ENCODE peak calls at places on chromosomes 3 and 15, in eight cellular contexts. One of them, this sample, is unnamed.

GRCh38 chr3:34016925-34017592 is 218.6 kb downstream of the PDCD6IP start:
- DNase-seq in bronchial epithelial cell: peak; percentile 85
- DNase-seq in right cardiac atrium: no peak
- DNase-seq in ureter: no peak
- DNase-seq in nucleus accumbens: no peak
- DNase-seq in germinal center: no peak
- DNase-seq in GM20000: peak; percentile 28
- DNase-seq in activated CD4-positive, alpha-beta T cell treated with anti-CD3 and anti-CD28 coated beads for 48 hours: no peak
- DNase-seq in this sample: peak; percentile 10

GRCh38 chr3:165775824-165776223 is 61.4 kb downstream of the BCHE start:
- DNase-seq in right cardiac atrium: no peak
- DNase-seq in nucleus accumbens: no peak
- DNase-seq in bronchial epithelial cell: no peak
- DNase-seq in germinal center: no peak
- DNase-seq in activated CD4-positive, alpha-beta T cell treated with anti-CD3 and anti-CD28 coated beads for 48 hours: no peak
- DNase-seq in ureter: no peak
- DNase-seq in GM20000: no peak
- DNase-seq in this sample: no peak

GRCh38 chr3:153927107-153927506 is 194.1 kb upstream of the ARHGEF26 start:
- DNase-seq in activated CD4-positive, alpha-beta T cell treated with anti-CD3 and anti-CD28 coated beads for 48 hours: no peak
- DNase-seq in right cardiac atrium: no peak
- DNase-seq in GM20000: peak; percentile 7
- DNase-seq in ureter: no peak
- DNase-seq in germinal center: no peak
- DNase-seq in nucleus accumbens: no peak
- DNase-seq in bronchial epithelial cell: peak; percentile 69
- DNase-seq in this sample: peak; percentile 60

GRCh38 chr15:77066961-77067690 is 3.8 kb downstream of the TSPAN3 start:
- DNase-seq in right cardiac atrium: no peak
- DNase-seq in GM20000: no peak
- DNase-seq in nucleus accumbens: no peak
- DNase-seq in ureter: no peak
- DNase-seq in activated CD4-positive, alpha-beta T cell treated with anti-CD3 and anti-CD28 coated beads for 48 hours: no peak
- DNase-seq in germinal center: no peak
- DNase-seq in bronchial epithelial cell: peak; percentile 86
- DNase-seq in this sample: no peak

GRCh38 chr3:134339331-134339730 is 34.9 kb downstream of the AMOTL2 start:
- DNase-seq in right cardiac atrium: no peak
- DNase-seq in bronchial epithelial cell: no peak
- DNase-seq in activated CD4-positive, alpha-beta T cell treated with anti-CD3 and anti-CD28 coated beads for 48 hours: no peak
- DNase-seq in ureter: peak; percentile 37
- DNase-seq in nucleus accumbens: no peak
- DNase-seq in GM20000: no peak
- DNase-seq in germinal center: no peak
- DNase-seq in this sample: peak; percentile 0

GRCh38 chr15:22227961-22228762 is 147.8 kb downstream of the OR4M2 start:
- DNase-seq in germinal center: no peak
- DNase-seq in right cardiac atrium: no peak
- DNase-seq in ureter: no peak
- DNase-seq in activated CD4-positive, alpha-beta T cell treated with anti-CD3 and anti-CD28 coated beads for 48 hours: no peak
- DNase-seq in nucleus accumbens: no peak
- DNase-seq in bronchial epithelial cell: no peak
- DNase-seq in GM20000: no peak
- DNase-seq in this sample: no peak

GRCh38 chr3:154151969-154152368 is 30.8 kb downstream of the ARHGEF26 start:
- DNase-seq in bronchial epithelial cell: peak; percentile 73
- DNase-seq in GM20000: no peak
- DNase-seq in nucleus accumbens: no peak
- DNase-seq in ureter: no peak
- DNase-seq in germinal center: no peak
- DNase-seq in activated CD4-positive, alpha-beta T cell treated with anti-CD3 and anti-CD28 coated beads for 48 hours: no peak
- DNase-seq in right cardiac atrium: no peak
- DNase-seq in this sample: peak; percentile 80

GRCh38 chr3:115646027-115646690 is 22.8 kb downstream of the GAP43 start:
- DNase-seq in right cardiac atrium: no peak
- DNase-seq in germinal center: no peak
- DNase-seq in bronchial epithelial cell: no peak
- DNase-seq in GM20000: no peak
- DNase-seq in nucleus accumbens: no peak
- DNase-seq in activated CD4-positive, alpha-beta T cell treated with anti-CD3 and anti-CD28 coated beads for 48 hours: no peak
- DNase-seq in ureter: no peak
- DNase-seq in this sample: no peak

GRCh38 chr3:182238141-182238540 is 526.4 kb downstream of the SOX2 start:
- DNase-seq in nucleus accumbens: peak; percentile 38
- DNase-seq in bronchial epithelial cell: no peak
- DNase-seq in germinal center: no peak
- DNase-seq in ureter: no peak
- DNase-seq in activated CD4-positive, alpha-beta T cell treated with anti-CD3 and anti-CD28 coated beads for 48 hours: no peak
- DNase-seq in right cardiac atrium: peak; percentile 59
- DNase-seq in GM20000: no peak
- DNase-seq in this sample: peak; percentile 95

GRCh38 chr3:197520311-197521276 is 35.2 kb downstream of the BDH1 start:
- DNase-seq in bronchial epithelial cell: peak; percentile 39
- DNase-seq in ureter: no peak
- DNase-seq in right cardiac atrium: no peak
- DNase-seq in germinal center: no peak
- DNase-seq in GM20000: no peak
- DNase-seq in nucleus accumbens: no peak
- DNase-seq in activated CD4-positive, alpha-beta T cell treated with anti-CD3 and anti-CD28 coated beads for 48 hours: no peak
- DNase-seq in this sample: peak; percentile 57

GRCh38 chr3:36058404-36059035 is 321.8 kb upstream of the STAC start:
- DNase-seq in ureter: no peak
- DNase-seq in GM20000: no peak
- DNase-seq in germinal center: no peak
- DNase-seq in activated CD4-positive, alpha-beta T cell treated with anti-CD3 and anti-CD28 coated beads for 48 hours: no peak
- DNase-seq in right cardiac atrium: no peak
- DNase-seq in bronchial epithelial cell: no peak
- DNase-seq in nucleus accumbens: no peak
- DNase-seq in this sample: no peak

This sample was measured in astrocyte of the hippocampus.